ENCODE peak calls at places on chromosomes 5 and 9, in seven cellular contexts. One of them, this sample, is unnamed.
A peak's percentile ranks its signal among the peaks of the same experiment; 100 is the strongest.

GRCh38 chr5:119063579-119064379 is 7.1 kb upstream of the DMXL1 start:
- DNase-seq in naive thymus-derived CD4-positive, alpha-beta T cell: no peak
- DNase-seq in tibial artery: no peak
- DNase-seq in mucosa of descending colon: no peak
- DNase-seq in MG63: no peak
- DNase-seq in fibroblast of lung: peak; percentile 44
- DNase-seq in upper lobe of right lung: no peak
- DNase-seq in this sample: no peak

GRCh38 chr9:125971895-125972729 is 224.9 kb downstream of the PBX3 start:
- DNase-seq in naive thymus-derived CD4-positive, alpha-beta T cell: no peak
- DNase-seq in fibroblast of lung: no peak
- DNase-seq in MG63: no peak
- DNase-seq in tibial artery: no peak
- DNase-seq in mucosa of descending colon: no peak
- DNase-seq in upper lobe of right lung: no peak
- DNase-seq in this sample: no peak

GRCh38 chr9:133916159-133916541 is 76.0 kb downstream of the VAV2 start:
- DNase-seq in naive thymus-derived CD4-positive, alpha-beta T cell: no peak
- DNase-seq in fibroblast of lung: no peak
- DNase-seq in tibial artery: no peak
- DNase-seq in upper lobe of right lung: no peak
- DNase-seq in mucosa of descending colon: no peak
- DNase-seq in MG63: no peak
- DNase-seq in this sample: no peak

GRCh38 chr5:122864400-122864799 is 19.0 kb downstream of the SNX24 start:
- DNase-seq in fibroblast of lung: no peak
- DNase-seq in upper lobe of right lung: no peak
- DNase-seq in naive thymus-derived CD4-positive, alpha-beta T cell: no peak
- DNase-seq in tibial artery: no peak
- DNase-seq in mucosa of descending colon: no peak
- DNase-seq in MG63: peak; percentile 14
- DNase-seq in this sample: no peak

GRCh38 chr9:34446468-34446891 is 11.9 kb downstream of the FAM219A start:
- DNase-seq in naive thymus-derived CD4-positive, alpha-beta T cell: no peak
- DNase-seq in mucosa of descending colon: no peak
- DNase-seq in tibial artery: no peak
- DNase-seq in fibroblast of lung: no peak
- DNase-seq in MG63: no peak
- DNase-seq in upper lobe of right lung: no peak
- DNase-seq in this sample: no peak

GRCh38 chr9:86734762-86735161 is 212.5 kb downstream of the GAS1 start:
- DNase-seq in tibial artery: no peak
- DNase-seq in mucosa of descending colon: no peak
- DNase-seq in naive thymus-derived CD4-positive, alpha-beta T cell: no peak
- DNase-seq in fibroblast of lung: peak; percentile 66
- DNase-seq in upper lobe of right lung: no peak
- DNase-seq in MG63: no peak
- DNase-seq in this sample: no peak

GRCh38 chr9:5375091-5375490 is 35.4 kb upstream of the RLN1 start:
- DNase-seq in upper lobe of right lung: no peak
- DNase-seq in mucosa of descending colon: no peak
- DNase-seq in tibial artery: no peak
- DNase-seq in MG63: no peak
- DNase-seq in naive thymus-derived CD4-positive, alpha-beta T cell: no peak
- DNase-seq in fibroblast of lung: no peak
- DNase-seq in this sample: no peak

GRCh38 chr9:126334626-126335621 is 8.3 kb downstream of the MVB12B start:
- DNase-seq in fibroblast of lung: no peak
- DNase-seq in tibial artery: no peak
- DNase-seq in MG63: no peak
- DNase-seq in mucosa of descending colon: no peak
- DNase-seq in upper lobe of right lung: no peak
- DNase-seq in naive thymus-derived CD4-positive, alpha-beta T cell: no peak
- DNase-seq in this sample: no peak

GRCh38 chr5:73274870-73275756 is 102.1 kb downstream of the TMEM174 start:
- DNase-seq in naive thymus-derived CD4-positive, alpha-beta T cell: no peak
- DNase-seq in fibroblast of lung: no peak
- DNase-seq in tibial artery: no peak
- DNase-seq in MG63: peak; percentile 75
- DNase-seq in mucosa of descending colon: no peak
- DNase-seq in upper lobe of right lung: no peak
- DNase-seq in this sample: no peak

GRCh38 chr9:101705135-101705661 is 33.2 kb downstream of the GRIN3A start:
- DNase-seq in mucosa of descending colon: peak; percentile 79
- DNase-seq in fibroblast of lung: no peak
- DNase-seq in MG63: peak; percentile 51
- DNase-seq in tibial artery: peak; percentile 65
- DNase-seq in upper lobe of right lung: no peak
- DNase-seq in naive thymus-derived CD4-positive, alpha-beta T cell: no peak
- DNase-seq in this sample: no peak

GRCh38 chr9:124513374-124513994 is 6.3 kb upstream of the NR5A1 start:
- DNase-seq in MG63: peak; percentile 26
- DNase-seq in tibial artery: no peak
- DNase-seq in naive thymus-derived CD4-positive, alpha-beta T cell: no peak
- DNase-seq in mucosa of descending colon: no peak
- DNase-seq in upper lobe of right lung: no peak
- DNase-seq in fibroblast of lung: no peak
- DNase-seq in this sample: no peak

GRCh38 chr9:86639899-86640379 is 285.7 kb upstream of the TUT7 start:
- DNase-seq in upper lobe of right lung: no peak
- DNase-seq in tibial artery: no peak
- DNase-seq in mucosa of descending colon: no peak
- DNase-seq in MG63: no peak
- DNase-seq in naive thymus-derived CD4-positive, alpha-beta T cell: no peak
- DNase-seq in fibroblast of lung: no peak
- DNase-seq in this sample: no peak

GRCh38 chr9:2367970-2368369 is 253.6 kb upstream of the VLDLR start:
- DNase-seq in upper lobe of right lung: no peak
- DNase-seq in mucosa of descending colon: no peak
- DNase-seq in naive thymus-derived CD4-positive, alpha-beta T cell: no peak
- DNase-seq in MG63: no peak
- DNase-seq in tibial artery: no peak
- DNase-seq in fibroblast of lung: no peak
- DNase-seq in this sample: no peak

GRCh38 chr9:135379540-135380267 is 99.9 kb upstream of the PPP1R26 start:
- DNase-seq in naive thymus-derived CD4-positive, alpha-beta T cell: no peak
- DNase-seq in mucosa of descending colon: no peak
- DNase-seq in tibial artery: no peak
- DNase-seq in upper lobe of right lung: no peak
- DNase-seq in MG63: peak; percentile 72
- DNase-seq in fibroblast of lung: no peak
- DNase-seq in this sample: no peak

GRCh38 chr5:32170303-32171170 is 3.6 kb downstream of the GOLPH3 start:
- DNase-seq in upper lobe of right lung: no peak
- DNase-seq in MG63: peak; percentile 36
- DNase-seq in fibroblast of lung: peak; percentile 96
- DNase-seq in naive thymus-derived CD4-positive, alpha-beta T cell: no peak
- DNase-seq in mucosa of descending colon: no peak
- DNase-seq in tibial artery: no peak
- DNase-seq in this sample: no peak

GRCh38 chr9:37529111-37529510 is 43.4 kb downstream of the POLR1E start:
- DNase-seq in tibial artery: no peak
- DNase-seq in upper lobe of right lung: no peak
- DNase-seq in naive thymus-derived CD4-positive, alpha-beta T cell: peak; percentile 31
- DNase-seq in mucosa of descending colon: peak; percentile 46
- DNase-seq in fibroblast of lung: no peak
- DNase-seq in MG63: no peak
- DNase-seq in this sample: no peak

GRCh38 chr5:71719092-71719964 is at the start of gene CARTPT:
- DNase-seq in naive thymus-derived CD4-positive, alpha-beta T cell: no peak
- DNase-seq in fibroblast of lung: peak; percentile 7
- DNase-seq in mucosa of descending colon: no peak
- DNase-seq in MG63: no peak
- DNase-seq in tibial artery: no peak
- DNase-seq in upper lobe of right lung: no peak
- DNase-seq in this sample: no peak

GRCh38 chr5:14859980-14860379 is 11.6 kb downstream of the ANKH start:
- DNase-seq in mucosa of descending colon: no peak
- DNase-seq in upper lobe of right lung: no peak
- DNase-seq in MG63: no peak
- DNase-seq in fibroblast of lung: no peak
- DNase-seq in tibial artery: no peak
- DNase-seq in naive thymus-derived CD4-positive, alpha-beta T cell: no peak
- DNase-seq in this sample: no peak

GRCh38 chr9:131539223-131539923 is 6.0 kb upstream of the PRRT1B start:
- DNase-seq in naive thymus-derived CD4-positive, alpha-beta T cell: no peak
- DNase-seq in tibial artery: no peak
- DNase-seq in mucosa of descending colon: peak; percentile 4
- DNase-seq in fibroblast of lung: no peak
- DNase-seq in upper lobe of right lung: no peak
- DNase-seq in MG63: no peak
- DNase-seq in this sample: no peak

GRCh38 chr5:43367453-43367852 is 44.7 kb downstream of the CCL28 start:
- DNase-seq in naive thymus-derived CD4-positive, alpha-beta T cell: no peak
- DNase-seq in tibial artery: no peak
- DNase-seq in fibroblast of lung: no peak
- DNase-seq in MG63: no peak
- DNase-seq in upper lobe of right lung: no peak
- DNase-seq in mucosa of descending colon: no peak
- DNase-seq in this sample: no peak

GRCh38 chr5:32709789-32710334 is 1.3 kb upstream of the NPR3 start:
- DNase-seq in upper lobe of right lung: peak; percentile 80
- DNase-seq in fibroblast of lung: peak; percentile 85
- DNase-seq in MG63: peak; percentile 79
- DNase-seq in tibial artery: peak; percentile 87
- DNase-seq in naive thymus-derived CD4-positive, alpha-beta T cell: no peak
- DNase-seq in mucosa of descending colon: peak; percentile 75
- DNase-seq in this sample: no peak

GRCh38 chr5:57695179-57695578 is 212.6 kb upstream of the ACTBL2 start:
- DNase-seq in tibial artery: no peak
- DNase-seq in MG63: no peak
- DNase-seq in upper lobe of right lung: no peak
- DNase-seq in fibroblast of lung: no peak
- DNase-seq in naive thymus-derived CD4-positive, alpha-beta T cell: no peak
- DNase-seq in mucosa of descending colon: no peak
- DNase-seq in this sample: no peak

GRCh38 chr9:109793196-109793595 is 13.2 kb downstream of the PALM2AKAP2 start:
- DNase-seq in mucosa of descending colon: no peak
- DNase-seq in tibial artery: no peak
- DNase-seq in fibroblast of lung: peak; percentile 93
- DNase-seq in naive thymus-derived CD4-positive, alpha-beta T cell: no peak
- DNase-seq in MG63: peak; percentile 81
- DNase-seq in upper lobe of right lung: no peak
- DNase-seq in this sample: peak; percentile 63

GRCh38 chr5:165882099-165882498 is 2376.7 kb downstream of the MAT2B start:
- DNase-seq in mucosa of descending colon: no peak
- DNase-seq in upper lobe of right lung: no peak
- DNase-seq in tibial artery: no peak
- DNase-seq in MG63: no peak
- DNase-seq in naive thymus-derived CD4-positive, alpha-beta T cell: no peak
- DNase-seq in fibroblast of lung: no peak
- DNase-seq in this sample: no peak

GRCh38 chr5:165881259-165881658 is 2375.8 kb downstream of the MAT2B start:
- DNase-seq in naive thymus-derived CD4-positive, alpha-beta T cell: no peak
- DNase-seq in mucosa of descending colon: no peak
- DNase-seq in fibroblast of lung: no peak
- DNase-seq in MG63: no peak
- DNase-seq in upper lobe of right lung: no peak
- DNase-seq in tibial artery: no peak
- DNase-seq in this sample: no peak

GRCh38 chr5:165876538-165876937 is 2371.1 kb downstream of the MAT2B start:
- DNase-seq in mucosa of descending colon: no peak
- DNase-seq in fibroblast of lung: no peak
- DNase-seq in tibial artery: no peak
- DNase-seq in MG63: no peak
- DNase-seq in upper lobe of right lung: no peak
- DNase-seq in naive thymus-derived CD4-positive, alpha-beta T cell: no peak
- DNase-seq in this sample: no peak

GRCh38 chr5:165877475-165877874 is 2372.1 kb downstream of the MAT2B start:
- DNase-seq in fibroblast of lung: no peak
- DNase-seq in tibial artery: no peak
- DNase-seq in naive thymus-derived CD4-positive, alpha-beta T cell: no peak
- DNase-seq in mucosa of descending colon: no peak
- DNase-seq in MG63: no peak
- DNase-seq in upper lobe of right lung: no peak
- DNase-seq in this sample: no peak
- H3K9me3 ChIP-seq in fibroblast of lung: no peaks in the 10 kb centered on the region
- H3K9me3 ChIP-seq in tibial artery: no peaks in the 10 kb centered on the region
- H3K9me3 ChIP-seq in naive thymus-derived CD4-positive, alpha-beta T cell: no peaks in the 10 kb centered on the region
- H3K9me3 ChIP-seq in mucosa of descending colon: peaks cover 4% of the 10 kb centered on the region
- H3K9me3 ChIP-seq in MG63: no peaks in the 10 kb centered on the region
- H3K9me3 ChIP-seq in upper lobe of right lung: no peaks in the 10 kb centered on the region
- H3K9me3 ChIP-seq in this sample: no peaks in the 10 kb centered on the region

GRCh38 chr9:105223544-105224140 is 20.8 kb upstream of the SLC44A1 start:
- DNase-seq in MG63: no peak
- DNase-seq in upper lobe of right lung: no peak
- DNase-seq in fibroblast of lung: no peak
- DNase-seq in mucosa of descending colon: no peak
- DNase-seq in naive thymus-derived CD4-positive, alpha-beta T cell: no peak
- DNase-seq in tibial artery: no peak
- DNase-seq in this sample: no peak

DNA sequence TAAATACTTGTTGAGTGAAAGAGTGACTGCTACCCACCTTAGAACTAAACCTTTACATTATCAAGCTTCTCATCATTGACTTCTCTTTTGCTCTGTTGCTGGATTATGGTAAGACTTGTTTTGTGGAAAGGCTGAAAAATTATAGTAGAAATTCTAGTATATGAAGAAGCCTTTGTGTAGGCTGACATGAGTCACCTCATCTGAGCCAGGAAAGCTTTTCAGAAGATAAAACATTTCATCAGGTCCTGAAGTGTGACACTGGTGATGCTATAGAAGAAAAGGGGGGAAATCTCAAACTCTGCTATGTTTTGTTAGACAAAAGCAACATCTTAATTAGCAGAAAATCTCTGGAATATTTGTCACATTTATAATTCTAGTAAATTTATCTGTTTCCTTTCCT is 18.4 kb upstream of the SLC44A1 start:
- DNase-seq in mucosa of descending colon: no peak
- DNase-seq in upper lobe of right lung: no peak
- DNase-seq in MG63: no peak
- DNase-seq in fibroblast of lung: no peak
- DNase-seq in tibial artery: no peak
- DNase-seq in naive thymus-derived CD4-positive, alpha-beta T cell: no peak
- DNase-seq in this sample: no peak
- H3K9me3 ChIP-seq in mucosa of descending colon: peaks cover 19% of the 10 kb centered on the region
- H3K9me3 ChIP-seq in upper lobe of right lung: peaks cover 6% of the 10 kb centered on the region
- H3K9me3 ChIP-seq in MG63: peaks cover 18% of the 10 kb centered on the region
- H3K9me3 ChIP-seq in fibroblast of lung: no peaks in the 10 kb centered on the region
- H3K9me3 ChIP-seq in tibial artery: peaks cover 17% of the 10 kb centered on the region
- H3K9me3 ChIP-seq in naive thymus-derived CD4-positive, alpha-beta T cell: no peaks in the 10 kb centered on the region
- H3K9me3 ChIP-seq in this sample: no peaks in the 10 kb centered on the region

GRCh38 chr9:21841133-21841532 is 38.7 kb downstream of the MTAP start:
- DNase-seq in upper lobe of right lung: no peak
- DNase-seq in fibroblast of lung: no peak
- DNase-seq in MG63: no peak
- DNase-seq in mucosa of descending colon: peak; percentile 54
- DNase-seq in naive thymus-derived CD4-positive, alpha-beta T cell: no peak
- DNase-seq in tibial artery: no peak
- DNase-seq in this sample: no peak
- H3K9me3 ChIP-seq in upper lobe of right lung: no peaks in the 10 kb centered on the region
- H3K9me3 ChIP-seq in fibroblast of lung: no peaks in the 10 kb centered on the region
- H3K9me3 ChIP-seq in MG63: peaks cover 76% of the 10 kb centered on the region
- H3K9me3 ChIP-seq in mucosa of descending colon: peaks cover 10% of the 10 kb centered on the region
- H3K9me3 ChIP-seq in naive thymus-derived CD4-positive, alpha-beta T cell: no peaks in the 10 kb centered on the region
- H3K9me3 ChIP-seq in tibial artery: peaks cover 7% of the 10 kb centered on the region
- H3K9me3 ChIP-seq in this sample: peaks cover 25% of the 10 kb centered on the region

DNA sequence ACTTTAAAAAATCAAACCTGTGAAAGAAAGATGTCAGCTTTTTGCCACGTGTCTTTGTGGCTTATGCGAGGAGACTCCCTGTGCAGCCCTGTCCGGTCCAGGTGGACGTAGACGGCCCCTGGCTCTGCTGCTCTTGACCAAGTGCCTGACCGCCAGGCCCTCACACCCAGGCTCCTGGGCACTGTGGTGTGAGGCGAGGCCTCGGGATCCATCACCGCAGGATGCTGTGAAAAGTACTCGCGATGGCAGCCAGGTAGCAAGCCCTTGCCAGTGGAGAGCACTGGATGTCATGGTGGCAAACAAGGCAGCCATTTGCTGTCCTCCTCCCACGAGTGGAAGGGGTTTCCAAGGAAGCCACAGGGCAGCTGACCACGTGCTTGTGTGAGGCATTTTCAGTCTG is 245.1 kb downstream of the CACNA1B start:
- DNase-seq in naive thymus-derived CD4-positive, alpha-beta T cell: no peak
- DNase-seq in fibroblast of lung: no peak
- DNase-seq in tibial artery: no peak
- DNase-seq in mucosa of descending colon: no peak
- DNase-seq in upper lobe of right lung: no peak
- DNase-seq in MG63: no peak
- DNase-seq in this sample: no peak
- H3K9me3 ChIP-seq in naive thymus-derived CD4-positive, alpha-beta T cell: no peaks in the 10 kb centered on the region
- H3K9me3 ChIP-seq in fibroblast of lung: no peaks in the 10 kb centered on the region
- H3K9me3 ChIP-seq in tibial artery: no peaks in the 10 kb centered on the region
- H3K9me3 ChIP-seq in mucosa of descending colon: no peaks in the 10 kb centered on the region
- H3K9me3 ChIP-seq in upper lobe of right lung: no peaks in the 10 kb centered on the region
- H3K9me3 ChIP-seq in MG63: no peaks in the 10 kb centered on the region
- H3K9me3 ChIP-seq in this sample: no peaks in the 10 kb centered on the region